ENCODE peak calls at places on chromosomes 13 and 19, in seven cellular contexts. One of them, this sample, is unnamed.
A peak's percentile ranks its signal among the peaks of the same experiment; 100 is the strongest.

GRCh38 chr19:30479231-30479630 is 107.0 kb downstream of the ZNF536 start:
- DNase-seq in foreskin fibroblast: peak; percentile 42
- DNase-seq in SK-N-SH: peak; percentile 60
- DNase-seq in HL-60: no peak
- DNase-seq in fibroblast of villous mesenchyme: peak; percentile 0
- DNase-seq in cardiac muscle cell: no peak
- DNase-seq in ovary: no peak
- DNase-seq in this sample: no peak

GRCh38 chr19:15298847-15299567 is 33.3 kb downstream of the BRD4 start:
- DNase-seq in SK-N-SH: no peak
- DNase-seq in ovary: no peak
- DNase-seq in HL-60: no peak
- DNase-seq in foreskin fibroblast: peak; percentile 13
- DNase-seq in fibroblast of villous mesenchyme: no peak
- DNase-seq in cardiac muscle cell: no peak
- DNase-seq in this sample: no peak

GRCh38 chr19:3492131-3492839 is 8.2 kb downstream of the DOHH start:
- DNase-seq in cardiac muscle cell: no peak
- DNase-seq in SK-N-SH: peak; percentile 26
- DNase-seq in foreskin fibroblast: no peak
- DNase-seq in ovary: no peak
- DNase-seq in fibroblast of villous mesenchyme: no peak
- DNase-seq in HL-60: no peak
- DNase-seq in this sample: no peak

GRCh38 chr19:12778020-12778904 is 2.9 kb upstream of the HOOK2 start:
- DNase-seq in ovary: peak; percentile 80
- DNase-seq in cardiac muscle cell: peak; percentile 93
- DNase-seq in fibroblast of villous mesenchyme: peak; percentile 88
- DNase-seq in SK-N-SH: peak; percentile 76
- DNase-seq in foreskin fibroblast: peak; percentile 83
- DNase-seq in HL-60: no peak
- DNase-seq in this sample: peak; percentile 85

GRCh38 chr19:32539240-32539916 is 41.6 kb upstream of the PDCD5 start:
- DNase-seq in SK-N-SH: no peak
- DNase-seq in fibroblast of villous mesenchyme: no peak
- DNase-seq in foreskin fibroblast: no peak
- DNase-seq in cardiac muscle cell: no peak
- DNase-seq in ovary: no peak
- DNase-seq in HL-60: no peak
- DNase-seq in this sample: no peak

GRCh38 chr19:14544977-14545715 is 15.8 kb downstream of the TECR start:
- DNase-seq in ovary: no peak
- DNase-seq in HL-60: no peak
- DNase-seq in SK-N-SH: no peak
- DNase-seq in fibroblast of villous mesenchyme: peak; percentile 14
- DNase-seq in foreskin fibroblast: peak; percentile 31
- DNase-seq in cardiac muscle cell: no peak
- DNase-seq in this sample: no peak

GRCh38 chr19:39145180-39145953 is 19.8 kb downstream of the PAK4 start:
- DNase-seq in HL-60: no peak
- DNase-seq in ovary: no peak
- DNase-seq in fibroblast of villous mesenchyme: no peak
- DNase-seq in cardiac muscle cell: no peak
- DNase-seq in foreskin fibroblast: peak; percentile 37
- DNase-seq in SK-N-SH: no peak
- DNase-seq in this sample: no peak

GRCh38 chr19:55563261-55563690 is 17.4 kb downstream of the ZNF579 start:
- DNase-seq in foreskin fibroblast: peak; percentile 43
- DNase-seq in SK-N-SH: peak; percentile 46
- DNase-seq in fibroblast of villous mesenchyme: no peak
- DNase-seq in cardiac muscle cell: peak; percentile 66
- DNase-seq in HL-60: no peak
- DNase-seq in ovary: no peak
- DNase-seq in this sample: peak; percentile 47

GRCh38 chr13:31042501-31043165 is 110.2 kb downstream of the TEX26 start:
- DNase-seq in fibroblast of villous mesenchyme: no peak
- DNase-seq in HL-60: no peak
- DNase-seq in foreskin fibroblast: no peak
- DNase-seq in cardiac muscle cell: no peak
- DNase-seq in ovary: no peak
- DNase-seq in SK-N-SH: no peak
- DNase-seq in this sample: no peak

GRCh38 chr13:113882266-113882627 is 18.4 kb upstream of the GAS6 start:
- DNase-seq in foreskin fibroblast: peak; percentile 22
- DNase-seq in HL-60: no peak
- DNase-seq in fibroblast of villous mesenchyme: no peak
- DNase-seq in ovary: no peak
- DNase-seq in cardiac muscle cell: no peak
- DNase-seq in SK-N-SH: no peak
- DNase-seq in this sample: peak; percentile 75

GRCh38 chr13:83883061-83883523 is 818 bp upstream of the SLITRK1 start:
- DNase-seq in foreskin fibroblast: no peak
- DNase-seq in fibroblast of villous mesenchyme: no peak
- DNase-seq in ovary: no peak
- DNase-seq in cardiac muscle cell: no peak
- DNase-seq in SK-N-SH: no peak
- DNase-seq in HL-60: no peak
- DNase-seq in this sample: no peak

GRCh38 chr19:51341976-51342580 is at the start of gene VSIG10L:
- DNase-seq in HL-60: no peak
- DNase-seq in ovary: no peak
- DNase-seq in SK-N-SH: no peak
- DNase-seq in cardiac muscle cell: no peak
- DNase-seq in fibroblast of villous mesenchyme: no peak
- DNase-seq in foreskin fibroblast: peak; percentile 34
- DNase-seq in this sample: no peak

GRCh38 chr19:681029-681626 is 4.9 kb downstream of the FSTL3 start:
- DNase-seq in cardiac muscle cell: no peak
- DNase-seq in HL-60: peak; percentile 93
- DNase-seq in SK-N-SH: peak; percentile 97
- DNase-seq in fibroblast of villous mesenchyme: no peak
- DNase-seq in foreskin fibroblast: peak; percentile 96
- DNase-seq in ovary: peak; percentile 86
- DNase-seq in this sample: no peak

GRCh38 chr13:93473441-93474270 is 247.0 kb downstream of the GPC6 start:
- DNase-seq in foreskin fibroblast: no peak
- DNase-seq in cardiac muscle cell: peak; percentile 25
- DNase-seq in ovary: no peak
- DNase-seq in SK-N-SH: no peak
- DNase-seq in HL-60: no peak
- DNase-seq in fibroblast of villous mesenchyme: peak; percentile 72
- DNase-seq in this sample: no peak

GRCh38 chr19:17292301-17293074 is 10.7 kb downstream of the ABHD8 start:
- DNase-seq in ovary: peak; percentile 80
- DNase-seq in cardiac muscle cell: peak; percentile 92
- DNase-seq in fibroblast of villous mesenchyme: peak; percentile 89
- DNase-seq in HL-60: peak; percentile 72
- DNase-seq in foreskin fibroblast: peak; percentile 96
- DNase-seq in SK-N-SH: peak; percentile 93
- DNase-seq in this sample: peak; percentile 89

GRCh38 chr19:33499671-33500506 is 21.7 kb downstream of the PEPD start:
- DNase-seq in ovary: no peak
- DNase-seq in cardiac muscle cell: no peak
- DNase-seq in foreskin fibroblast: no peak
- DNase-seq in HL-60: no peak
- DNase-seq in SK-N-SH: peak; percentile 15
- DNase-seq in fibroblast of villous mesenchyme: no peak
- DNase-seq in this sample: no peak

GRCh38 chr13:41610426-41610825 is 153.1 kb downstream of the RGCC start:
- DNase-seq in ovary: no peak
- DNase-seq in HL-60: no peak
- DNase-seq in SK-N-SH: no peak
- DNase-seq in fibroblast of villous mesenchyme: peak; percentile 93
- DNase-seq in foreskin fibroblast: peak; percentile 92
- DNase-seq in cardiac muscle cell: peak; percentile 96
- DNase-seq in this sample: peak; percentile 82

GRCh38 chr19:33376931-33377557 is 3.5 kb downstream of the CEBPG start:
- DNase-seq in SK-N-SH: no peak
- DNase-seq in ovary: no peak
- DNase-seq in HL-60: no peak
- DNase-seq in cardiac muscle cell: no peak
- DNase-seq in foreskin fibroblast: no peak
- DNase-seq in fibroblast of villous mesenchyme: no peak
- DNase-seq in this sample: no peak

GRCh38 chr13:50388481-50388880 is 373.2 kb downstream of the KCNRG start:
- DNase-seq in cardiac muscle cell: no peak
- DNase-seq in HL-60: no peak
- DNase-seq in fibroblast of villous mesenchyme: no peak
- DNase-seq in foreskin fibroblast: no peak
- DNase-seq in ovary: no peak
- DNase-seq in SK-N-SH: no peak
- DNase-seq in this sample: no peak

GRCh38 chr19:28168557-28168956 is 1044.4 kb downstream of the UQCRFS1 start:
- DNase-seq in SK-N-SH: no peak
- DNase-seq in fibroblast of villous mesenchyme: no peak
- DNase-seq in ovary: no peak
- DNase-seq in foreskin fibroblast: no peak
- DNase-seq in HL-60: no peak
- DNase-seq in cardiac muscle cell: no peak
- DNase-seq in this sample: no peak

GRCh38 chr19:18131841-18132596 is 20.9 kb upstream of the PIK3R2 start:
- DNase-seq in cardiac muscle cell: no peak
- DNase-seq in SK-N-SH: no peak
- DNase-seq in fibroblast of villous mesenchyme: no peak
- DNase-seq in ovary: no peak
- DNase-seq in HL-60: no peak
- DNase-seq in foreskin fibroblast: no peak
- DNase-seq in this sample: no peak

GRCh38 chr13:99916366-99917103 is 55.0 kb downstream of the ZIC5 start:
- DNase-seq in HL-60: peak; percentile 17
- DNase-seq in cardiac muscle cell: peak; percentile 79
- DNase-seq in foreskin fibroblast: peak; percentile 80
- DNase-seq in ovary: no peak
- DNase-seq in fibroblast of villous mesenchyme: peak; percentile 74
- DNase-seq in SK-N-SH: peak; percentile 73
- DNase-seq in this sample: peak; percentile 79

GRCh38 chr13:27793377-27794074 is 1.2 kb downstream of the GSX1 start:
- DNase-seq in foreskin fibroblast: no peak
- DNase-seq in fibroblast of villous mesenchyme: no peak
- DNase-seq in SK-N-SH: no peak
- DNase-seq in cardiac muscle cell: no peak
- DNase-seq in HL-60: no peak
- DNase-seq in ovary: no peak
- DNase-seq in this sample: no peak

GRCh38 chr19:48969276-48970138 is 4.4 kb downstream of the FTL start:
- DNase-seq in HL-60: no peak
- DNase-seq in ovary: peak; percentile 52
- DNase-seq in foreskin fibroblast: peak; percentile 50
- DNase-seq in fibroblast of villous mesenchyme: no peak
- DNase-seq in SK-N-SH: no peak
- DNase-seq in cardiac muscle cell: no peak
- DNase-seq in this sample: peak; percentile 51

GRCh38 chr19:12913871-12914690 is 5.0 kb downstream of the SYCE2 start:
- DNase-seq in SK-N-SH: no peak
- DNase-seq in fibroblast of villous mesenchyme: no peak
- DNase-seq in HL-60: peak; percentile 75
- DNase-seq in ovary: no peak
- DNase-seq in cardiac muscle cell: peak; percentile 75
- DNase-seq in foreskin fibroblast: peak; percentile 33
- DNase-seq in this sample: no peak

GRCh38 chr13:59452189-59452588 is 711.5 kb downstream of the DIAPH3 start:
- DNase-seq in cardiac muscle cell: no peak
- DNase-seq in ovary: no peak
- DNase-seq in HL-60: peak; percentile 20
- DNase-seq in fibroblast of villous mesenchyme: no peak
- DNase-seq in foreskin fibroblast: no peak
- DNase-seq in SK-N-SH: no peak
- DNase-seq in this sample: no peak

GRCh38 chr13:32261567-32261966 is 53.6 kb downstream of the ZAR1L start:
- DNase-seq in foreskin fibroblast: peak; percentile 88
- DNase-seq in ovary: peak; percentile 79
- DNase-seq in cardiac muscle cell: peak; percentile 97
- DNase-seq in fibroblast of villous mesenchyme: peak; percentile 93
- DNase-seq in SK-N-SH: peak; percentile 25
- DNase-seq in HL-60: no peak
- DNase-seq in this sample: peak; percentile 91

GRCh38 chr19:46732966-46733692 is 12.7 kb upstream of the FKRP start:
- DNase-seq in ovary: no peak
- DNase-seq in foreskin fibroblast: no peak
- DNase-seq in fibroblast of villous mesenchyme: peak; percentile 45
- DNase-seq in cardiac muscle cell: no peak
- DNase-seq in HL-60: no peak
- DNase-seq in SK-N-SH: no peak
- DNase-seq in this sample: no peak

GRCh38 chr19:57099199-57099661 is 20.6 kb upstream of the USP29 start:
- DNase-seq in fibroblast of villous mesenchyme: peak; percentile 52
- DNase-seq in ovary: peak; percentile 89
- DNase-seq in SK-N-SH: peak; percentile 87
- DNase-seq in HL-60: peak; percentile 4
- DNase-seq in cardiac muscle cell: peak; percentile 70
- DNase-seq in foreskin fibroblast: peak; percentile 52
- DNase-seq in this sample: peak; percentile 7

GRCh38 chr13:32426981-32427851 is 714 bp downstream of the N4BP2L1 start:
- DNase-seq in cardiac muscle cell: peak; percentile 22
- DNase-seq in ovary: peak; percentile 75
- DNase-seq in fibroblast of villous mesenchyme: no peak
- DNase-seq in SK-N-SH: peak; percentile 80
- DNase-seq in foreskin fibroblast: peak; percentile 48
- DNase-seq in HL-60: peak; percentile 60
- DNase-seq in this sample: peak; percentile 13

GRCh38 chr13:46962286-46962941 is 65.6 kb upstream of the HTR2A start:
- DNase-seq in HL-60: no peak
- DNase-seq in cardiac muscle cell: peak; percentile 6
- DNase-seq in fibroblast of villous mesenchyme: no peak
- DNase-seq in ovary: no peak
- DNase-seq in foreskin fibroblast: peak; percentile 68
- DNase-seq in SK-N-SH: no peak
- DNase-seq in this sample: peak; percentile 35
- TF ChIP-seq CTCF in HL-60: peak; percentile 15
- TF ChIP-seq CTCF in cardiac muscle cell: peak; percentile 36
- TF ChIP-seq CTCF in fibroblast of villous mesenchyme: peak; percentile 42
- TF ChIP-seq CTCF in ovary: no peak
- TF ChIP-seq CTCF in foreskin fibroblast: peak; percentile 28
- TF ChIP-seq CTCF in SK-N-SH: peak; percentile 61
- TF ChIP-seq CTCF in this sample: peak; percentile 36

GRCh38 chr19:42121036-42121621 is 11.1 kb downstream of the POU2F2 start:
- DNase-seq in fibroblast of villous mesenchyme: no peak
- DNase-seq in SK-N-SH: no peak
- DNase-seq in foreskin fibroblast: no peak
- DNase-seq in HL-60: no peak
- DNase-seq in cardiac muscle cell: no peak
- DNase-seq in ovary: no peak
- DNase-seq in this sample: no peak
- H3K4me3 ChIP-seq in fibroblast of villous mesenchyme: no peak overlapping the region
- H3K4me3 ChIP-seq in SK-N-SH: no peak overlapping the region
- H3K4me3 ChIP-seq in foreskin fibroblast: no peak overlapping the region
- H3K4me3 ChIP-seq in HL-60: no peak overlapping the region
- H3K4me3 ChIP-seq in cardiac muscle cell: no peak overlapping the region
- H3K4me3 ChIP-seq in ovary: no peak overlapping the region
- H3K4me3 ChIP-seq in this sample: no peak overlapping the region

GRCh38 chr13:19864339-19865309 is 1.2 kb upstream of the ZMYM5 start:
- DNase-seq in fibroblast of villous mesenchyme: peak; percentile 68
- DNase-seq in HL-60: no peak
- DNase-seq in cardiac muscle cell: peak; percentile 86
- DNase-seq in ovary: peak; percentile 72
- DNase-seq in SK-N-SH: peak; percentile 64
- DNase-seq in foreskin fibroblast: peak; percentile 86
- DNase-seq in this sample: peak; percentile 73
- TF ChIP-seq CTCF in fibroblast of villous mesenchyme: peak; percentile 69
- TF ChIP-seq CTCF in HL-60: peak; percentile 64
- TF ChIP-seq CTCF in cardiac muscle cell: peak; percentile 69
- TF ChIP-seq CTCF in ovary: peak; percentile 35
- TF ChIP-seq CTCF in SK-N-SH: peak; percentile 68
- TF ChIP-seq CTCF in foreskin fibroblast: peak; percentile 61
- TF ChIP-seq CTCF in this sample: peak; percentile 71

GRCh38 chr19:10975374-10976036 is 14.7 kb downstream of the SMARCA4 start:
- DNase-seq in fibroblast of villous mesenchyme: peak; percentile 84
- DNase-seq in cardiac muscle cell: peak; percentile 84
- DNase-seq in SK-N-SH: no peak
- DNase-seq in foreskin fibroblast: peak; percentile 77
- DNase-seq in ovary: peak; percentile 79
- DNase-seq in HL-60: no peak
- DNase-seq in this sample: peak; percentile 88
- H3K4me3 ChIP-seq in fibroblast of villous mesenchyme: no peak overlapping the region
- H3K4me3 ChIP-seq in cardiac muscle cell: no peak overlapping the region
- H3K4me3 ChIP-seq in SK-N-SH: no peak overlapping the region
- H3K4me3 ChIP-seq in foreskin fibroblast: no peak overlapping the region
- H3K4me3 ChIP-seq in ovary: peak overlapping the region; percentile 10
- H3K4me3 ChIP-seq in HL-60: no peak overlapping the region
- H3K4me3 ChIP-seq in this sample: peak overlapping the region; percentile 25

This sample was measured in fibroblast of the aortic adventitia.